ENCODE peak calls at places on chromosomes 3 and 15, in five cellular contexts. E is A673, W is left lung, C is GM12865, A is neural crest cell. B is an unnamed sample.

GRCh38 chr3:193140381-193140780 is 100.6 kb upstream of the PLAAT1 start:
- DNase-seq in E (no peak), W (no peak), C (no peak), A (no peak), B (no peak)

GRCh38 chr3:2568073-2568671 is 469.5 kb downstream of the CNTN4 start:
- DNase-seq in E (no peak), W (no peak), C (no peak), A (no peak), B (no peak)

GRCh38 chr15:33460166-33460805 is 149.5 kb downstream of the RYR3 start:
- DNase-seq in E (no peak), W (no peak), C (no peak), A (no peak), B (no peak)

GRCh38 chr3:31391150-31391549 is 141.6 kb upstream of the STT3B start:
- DNase-seq in E (no peak), W (no peak), C (peak), A (no peak), B (no peak)

GRCh38 chr15:84749111-84749991 is 959 bp downstream of the ZNF592 start:
- DNase-seq in E (peak), W (peak), C (peak), A (no peak), B (peak)

GRCh38 chr3:102225407-102226132 is 209.2 kb upstream of the ZPLD1 start:
- DNase-seq in E (peak), W (no peak), C (peak), A (no peak), B (no peak)

GRCh38 chr3:55329849-55330248 is 157.3 kb downstream of the WNT5A start:
- DNase-seq in E (peak), W (no peak), C (no peak), A (no peak), B (no peak)

GRCh38 chr15:38038659-38039442 is 104.4 kb downstream of the TMCO5A start:
- DNase-seq in E (no peak), W (no peak), C (no peak), A (no peak), B (no peak)

GRCh38 chr3:124084398-124084881 is 92.5 kb upstream of the ROPN1 start:
- DNase-seq in E (no peak), W (no peak), C (no peak), A (no peak), B (no peak)

GRCh38 chr3:138344754-138345153 is 3.6 kb upstream of the MRAS start:
- DNase-seq in E (no peak), W (no peak), C (no peak), A (no peak), B (no peak)

GRCh38 chr3:100023150-100023549 is 91.2 kb downstream of the FILIP1L start:
- DNase-seq in E (peak), W (no peak), C (no peak), A (no peak), B (no peak)

GRCh38 chr15:91541286-91541685 is 312.2 kb upstream of the SLCO3A1 start:
- DNase-seq in E (peak), W (no peak), C (no peak), A (no peak), B (no peak)

GRCh38 chr3:16999871-17000270 is 115.1 kb downstream of the PLCL2 start:
- DNase-seq in E (no peak), W (no peak), C (no peak), A (no peak), B (no peak)

GRCh38 chr15:78264304-78265136 is at the start of gene DNAJA4:
- DNase-seq in E (peak), W (peak), C (peak), A (no peak), B (peak)

GRCh38 chr3:183745300-183746098 is 47.9 kb downstream of the YEATS2 start:
- DNase-seq in E (peak), W (no peak), C (no peak), A (no peak), B (no peak)

GRCh38 chr3:177134166-177134565 is 63.1 kb downstream of the TBL1XR1 start:
- DNase-seq in E (no peak), W (no peak), C (no peak), A (no peak), B (no peak)

GRCh38 chr3:170078620-170079281 is 41.0 kb downstream of the GPR160 start:
- DNase-seq in E (peak), W (no peak), C (no peak), A (no peak), B (no peak)

GRCh38 chr3:46276497-46277099 is 34.3 kb downstream of the CCR3 start:
- DNase-seq in E (peak), W (peak), C (peak), A (peak), B (no peak)

GRCh38 chr15:65952425-65953053 is 83.2 kb downstream of the RAB11A start:
- DNase-seq in E (peak), W (no peak), C (peak), A (peak), B (no peak)

GRCh38 chr15:61195116-61196002 is 33.7 kb downstream of the RORA start:
- DNase-seq in E (peak), W (no peak), C (peak), A (peak), B (no peak)

DNA sequence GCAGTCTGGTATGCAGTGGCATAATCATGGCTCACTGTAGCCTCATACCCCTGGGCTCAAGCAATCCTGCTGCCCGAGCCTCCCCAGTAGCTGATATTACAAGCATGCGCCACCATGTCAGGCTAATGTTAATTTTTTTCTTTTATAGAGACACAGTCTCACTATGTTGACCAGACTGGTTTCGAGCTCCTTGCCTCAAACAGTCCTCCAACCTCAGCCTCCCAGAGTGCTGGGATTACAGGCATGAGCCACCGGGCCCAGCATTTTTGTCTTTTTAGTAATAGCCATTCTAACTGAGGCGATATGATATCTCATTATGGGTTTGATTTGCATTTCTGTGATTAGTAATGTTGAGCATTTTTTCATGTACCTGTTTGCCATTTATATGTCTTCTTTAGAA is 39.0 kb downstream of the CCDC66 start:
- DNase-seq in E (no peak), W (no peak), C (no peak), A (no peak), B (no peak)
- TF ChIP-seq CTCF in E (no peak), W (no peak), C (no peak), A (no peak), B (no peak)

GRCh38 chr15:42085236-42085605 is 9.1 kb downstream of the PLA2G4D start:
- DNase-seq in E (no peak), W (no peak), C (no peak), A (no peak), B (no peak)

GRCh38 chr15:42083916-42084315 is 10.4 kb downstream of the PLA2G4D start:
- DNase-seq in E (no peak), W (no peak), C (no peak), A (no peak), B (no peak)

GRCh38 chr15:42083605-42083908 is 10.8 kb downstream of the PLA2G4D start:
- DNase-seq in E (no peak), W (peak), C (no peak), A (no peak), B (no peak)

GRCh38 chr15:42085721-42086120 is 8.6 kb downstream of the PLA2G4D start:
- DNase-seq in E (no peak), W (no peak), C (no peak), A (no peak), B (no peak)

GRCh38 chr15:42084465-42085235 is 9.7 kb downstream of the PLA2G4D start:
- DNase-seq in E (peak), W (peak), C (peak), A (peak), B (peak)
- TF ChIP-seq CTCF in E (peak), W (peak), C (peak), A (peak), B (peak)

DNA sequence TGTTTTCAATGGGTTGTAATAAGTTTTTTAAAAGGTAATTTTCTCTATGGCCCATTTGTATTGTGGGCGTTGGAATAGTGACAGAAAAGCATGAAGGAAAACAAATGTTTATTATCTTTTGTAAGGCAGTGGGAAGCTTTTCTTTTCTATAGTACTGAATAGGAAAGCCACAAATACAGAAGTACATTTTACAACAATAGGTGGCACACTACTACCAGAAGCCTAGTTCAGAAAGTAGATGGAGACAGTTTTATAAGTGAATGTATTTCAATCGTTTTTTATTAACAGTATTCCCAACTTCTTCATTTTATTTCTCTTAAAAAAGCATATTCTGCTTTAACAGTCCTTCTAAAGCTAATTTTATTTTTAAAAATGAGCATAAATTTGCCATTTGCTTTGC is 296.7 kb downstream of the PTPRG start:
- DNase-seq in E (peak), W (no peak), C (no peak), A (no peak), B (no peak)
- TF ChIP-seq CTCF in E (peak), W (no peak), C (peak), A (peak), B (peak)

GRCh38 chr15:90181781-90182180 is 19.3 kb upstream of the SEMA4B start:
- DNase-seq in E (no peak), W (no peak), C (no peak), A (no peak), B (no peak)

GRCh38 chr15:90184786-90185704 is 16.1 kb upstream of the SEMA4B start:
- DNase-seq in E (peak), W (peak), C (peak), A (peak), B (peak)

GRCh38 chr15:90187257-90187868 is 13.8 kb upstream of the SEMA4B start:
- DNase-seq in E (no peak), W (no peak), C (no peak), A (no peak), B (no peak)

GRCh38 chr15:90188914-90189748 is 12.0 kb upstream of the SEMA4B start:
- DNase-seq in E (no peak), W (no peak), C (no peak), A (no peak), B (no peak)

DNA sequence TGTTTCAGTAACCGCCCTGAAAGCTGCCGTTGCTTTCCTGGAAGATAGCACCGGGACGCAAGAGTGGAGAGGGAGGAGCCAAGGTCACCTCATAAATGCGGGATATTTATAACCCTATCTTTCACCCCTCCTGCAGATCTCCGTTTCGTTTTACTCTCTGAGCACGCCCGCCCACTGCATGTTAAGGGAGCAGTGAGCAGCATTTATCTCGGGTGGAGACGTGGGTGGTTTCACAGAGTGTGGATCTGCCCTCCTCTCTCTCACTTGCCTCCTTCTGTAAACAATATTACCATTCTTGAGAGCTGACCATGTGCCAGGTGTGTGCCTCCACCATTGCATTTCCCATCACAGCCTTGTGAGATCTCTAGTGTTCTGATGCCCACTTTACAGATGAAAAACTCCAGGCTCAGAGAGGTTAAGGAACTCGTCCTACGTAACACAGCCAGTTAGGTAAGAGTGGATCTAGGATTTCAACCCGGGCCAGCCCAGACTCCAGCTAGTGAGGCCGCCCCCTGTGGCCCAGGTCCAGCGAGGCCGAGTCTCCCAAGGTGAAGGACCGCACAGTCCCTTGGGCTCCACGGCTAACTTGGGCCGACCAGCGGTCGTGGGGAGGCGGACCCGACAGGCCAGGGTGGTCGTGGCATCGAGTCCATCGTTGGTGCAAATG is 16.9 kb upstream of the SEMA4B start:
- DNase-seq in E (no peak), W (no peak), C (peak), A (peak), B (no peak)
- TF ChIP-seq CTCF in E (no peak), W (no peak), C (no peak), A (no peak), B (no peak)

DNA sequence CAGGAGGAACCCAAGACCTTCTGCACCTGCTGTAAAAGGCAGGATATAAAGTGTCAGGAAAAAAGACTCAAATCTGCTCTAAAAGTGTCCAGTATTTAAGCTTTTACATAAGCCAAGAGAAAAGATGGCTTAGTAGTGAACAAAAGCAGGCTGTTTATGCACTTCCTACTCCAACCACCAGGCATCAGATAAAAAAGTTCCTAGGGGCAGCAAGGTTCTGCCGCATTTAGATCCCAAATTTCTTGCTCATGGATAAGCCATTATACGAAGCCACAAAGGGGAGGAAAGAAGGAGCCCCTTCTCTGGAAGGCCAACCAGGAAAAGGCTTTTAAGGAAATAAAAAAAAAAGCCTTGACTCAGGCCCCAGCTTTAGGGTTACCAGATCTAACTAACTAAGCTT is 10.6 kb upstream of the SLC9C1 start:
- DNase-seq in E (no peak), W (no peak), C (no peak), A (no peak), B (no peak)
- TF ChIP-seq CTCF in E (peak), W (peak), C (peak), A (peak), B (no peak)

DNA sequence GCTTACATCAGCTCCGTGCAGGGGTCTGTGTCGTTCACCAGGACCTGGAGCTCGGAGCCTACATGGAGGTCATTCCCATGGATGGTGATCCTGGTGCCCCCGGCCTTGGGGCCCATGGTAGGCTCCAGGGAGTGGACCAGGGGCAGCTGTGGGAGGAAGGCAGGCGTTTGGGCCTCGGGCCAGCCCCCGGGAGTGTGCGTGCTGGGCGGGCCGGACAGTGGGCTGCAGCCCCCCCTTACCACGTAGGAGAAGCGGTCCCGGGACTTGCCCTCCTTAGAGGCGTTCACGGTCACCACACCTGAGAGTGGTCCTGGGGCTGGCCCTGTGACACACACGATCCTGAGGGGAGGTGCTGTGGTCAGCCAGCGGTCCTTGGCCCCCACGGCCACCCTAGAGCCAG is 29.6 kb downstream of the H1-8 start:
- DNase-seq in E (no peak), W (no peak), C (no peak), A (no peak), B (no peak)
- TF ChIP-seq CTCF in E (no peak), W (no peak), C (no peak), A (no peak), B (no peak)

GRCh38 chr3:11919390-11919789 is 72.7 kb upstream of the TAMM41 start:
- DNase-seq in E (no peak), W (no peak), C (no peak), A (no peak), B (no peak)
- TF ChIP-seq CTCF in E (no peak), W (no peak), C (no peak), A (no peak), B (no peak)

DNA sequence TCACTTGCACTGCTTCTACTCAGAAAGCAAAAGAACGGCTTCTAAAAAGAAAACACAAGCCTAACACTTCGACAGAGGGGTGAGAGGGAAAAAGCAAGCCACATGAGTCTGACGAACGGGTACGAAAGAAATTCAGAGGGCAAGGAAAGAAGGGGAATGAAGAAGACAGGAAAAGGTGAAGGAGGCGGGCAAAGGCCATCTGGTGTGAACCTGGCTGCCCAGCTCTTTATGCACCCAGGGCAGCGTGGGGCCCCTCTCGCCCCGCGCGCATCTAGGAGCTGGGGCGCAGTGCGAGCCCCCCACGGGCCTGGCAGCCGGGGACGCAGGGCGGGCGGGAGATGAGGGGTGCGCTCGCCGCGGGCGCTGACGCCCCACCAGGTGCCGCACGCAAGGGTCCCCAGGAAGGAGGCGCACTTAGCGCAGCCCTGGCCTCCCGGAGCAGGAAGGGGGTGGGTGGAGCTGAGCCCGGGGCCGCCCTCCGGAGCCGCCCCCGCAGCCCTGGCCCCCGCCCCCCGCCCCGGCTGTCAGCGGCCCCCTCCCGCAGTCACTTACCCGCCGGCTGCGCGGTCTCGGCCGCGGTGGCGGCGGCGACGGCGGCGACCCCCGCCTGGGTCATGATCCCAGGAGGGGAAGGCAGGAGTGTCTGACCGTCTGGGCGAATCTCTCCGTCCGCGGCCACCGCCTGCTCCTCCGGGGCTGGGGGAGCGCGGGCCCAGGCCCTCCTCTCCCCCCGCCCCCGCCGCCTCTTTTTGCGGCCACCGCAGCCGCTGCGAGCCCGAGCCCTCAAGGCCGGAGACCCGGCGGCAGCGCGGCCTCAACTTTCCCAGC is at the start of gene USF3:
- DNase-seq in E (peak), W (peak), C (peak), A (no peak), B (peak)
- TF ChIP-seq CTCF in E (no peak), W (no peak), C (peak), A (no peak), B (no peak)

DNA sequence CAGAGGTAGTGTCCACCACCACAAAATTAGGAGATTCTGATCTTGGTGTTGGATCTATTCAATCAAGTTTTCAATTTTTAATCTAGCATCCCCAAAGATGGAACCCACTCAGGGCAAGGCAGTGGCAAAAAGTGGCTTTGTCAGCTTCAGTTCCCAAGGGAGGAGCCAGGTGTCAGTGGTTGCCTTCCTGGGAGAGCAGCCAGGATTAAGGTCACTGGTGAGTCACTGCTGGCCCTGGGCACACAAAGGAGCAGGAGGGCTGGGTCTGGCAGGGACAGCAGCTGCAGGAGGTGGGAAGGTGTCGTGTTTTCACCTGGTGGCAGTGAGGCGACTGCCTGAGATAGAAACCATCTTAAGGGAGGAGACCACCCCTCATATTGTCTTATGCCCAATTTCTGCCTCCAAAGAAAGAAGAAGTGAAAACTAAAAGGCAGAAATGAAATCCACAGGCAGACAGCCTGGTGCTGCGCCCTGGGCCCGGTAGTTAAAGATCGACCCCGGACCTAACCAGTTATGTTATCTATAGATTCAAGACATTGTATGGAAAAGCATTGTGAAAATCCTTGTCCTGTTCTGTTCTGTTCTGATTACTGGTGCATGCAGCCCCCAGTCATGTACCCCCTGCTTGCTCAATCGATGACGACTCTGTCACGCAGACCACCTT is 5.9 kb upstream of the KLHL25 start:
- DNase-seq in E (no peak), W (peak), C (no peak), A (no peak), B (no peak)
- TF ChIP-seq CTCF in E (no peak), W (no peak), C (no peak), A (no peak), B (no peak)

B was measured in dorsolateral prefrontal cortex.